ENCODE peak calls at places on chromosome 15, in ten cellular contexts. F is sigmoid colon, A is tibial nerve, W is adrenal gland, E is esophagus squamous epithelium, Z is IMR-90, R is K562, H is breast epithelium, U is testis, L is uterus. D is an unnamed sample.

GRCh38 chr15:88098317-88098716 is 158.2 kb downstream of the NTRK3 start:
- DNase-seq in E (no peak), F (no peak), U (no peak), W (no peak), L (no peak), R (no peak), A (no peak), H (no peak), Z (no peak), D (no peak)

GRCh38 chr15:85149460-85150129 is 167.9 kb downstream of the PDE8A start:
- DNase-seq in R (no peak), E (no peak), H (no peak), A (no peak), Z (no peak), F (no peak), L (no peak), W (no peak), U (no peak), D (no peak)

GRCh38 chr15:99157456-99157855 is 52.6 kb downstream of the SYNM start:
- DNase-seq in R (no peak), E (no peak), W (no peak), Z (peak), F (no peak), L (no peak), U (no peak), A (no peak), H (no peak), D (no peak)

GRCh38 chr15:87572381-87572780 is 684.2 kb downstream of the NTRK3 start:
- DNase-seq in U (no peak), R (no peak), L (no peak), H (no peak), F (no peak), E (no peak), W (no peak), Z (no peak), A (no peak), D (no peak)

GRCh38 chr15:96338772-96339661 is 8.5 kb downstream of the NR2F2 start:
- DNase-seq in H (no peak), Z (no peak), U (no peak), E (no peak), L (no peak), W (no peak), F (no peak), A (no peak), R (no peak), D (no peak)

GRCh38 chr15:64072812-64073211 is 20.8 kb downstream of the CIAO2A start:
- DNase-seq in H (no peak), E (no peak), F (no peak), L (no peak), W (peak), U (peak), R (peak), A (no peak), Z (no peak), D (no peak)

GRCh38 chr15:61871926-61872522 is 188.2 kb downstream of the VPS13C start:
- DNase-seq in U (no peak), H (no peak), R (peak), F (no peak), L (no peak), Z (peak), E (no peak), W (no peak), A (no peak), D (no peak)

GRCh38 chr15:78726870-78727551 is 84.3 kb downstream of the ADAMTS7 start:
- DNase-seq in A (no peak), L (no peak), R (peak), U (peak), E (no peak), F (no peak), H (no peak), Z (no peak), W (peak), D (no peak)

GRCh38 chr15:58738051-58738707 is 11.3 kb downstream of the ADAM10 start:
- DNase-seq in F (no peak), W (no peak), L (no peak), E (no peak), U (no peak), Z (peak), A (no peak), R (no peak), H (no peak), D (no peak)

GRCh38 chr15:67998599-67999122 is 55.5 kb upstream of the PIAS1 start:
- DNase-seq in Z (peak), L (no peak), H (no peak), R (no peak), U (no peak), W (peak), E (no peak), A (no peak), F (no peak), D (no peak)

GRCh38 chr15:34241376-34242350 is 16.8 kb downstream of the EMC4 start:
- DNase-seq in E (no peak), A (no peak), F (no peak), Z (peak), R (peak), U (no peak), W (no peak), L (peak), H (no peak), D (no peak)

GRCh38 chr15:35023794-35024193 is 35.7 kb upstream of the ZNF770 start:
- DNase-seq in U (no peak), F (no peak), H (no peak), L (no peak), Z (no peak), A (no peak), R (no peak), W (no peak), E (no peak), D (no peak)

GRCh38 chr15:96693990-96694517 is 363.6 kb downstream of the NR2F2 start:
- DNase-seq in A (no peak), R (no peak), F (no peak), U (no peak), L (peak), Z (no peak), E (no peak), H (no peak), W (no peak), D (no peak)

GRCh38 chr15:80530737-80531365 is 126.7 kb downstream of the ARNT2 start:
- DNase-seq in L (no peak), Z (peak), R (no peak), A (no peak), H (no peak), W (no peak), E (no peak), U (no peak), F (no peak), D (no peak)

GRCh38 chr15:63852407-63852806 is 18.7 kb upstream of the HERC1 start:
- DNase-seq in H (no peak), F (no peak), W (no peak), A (no peak), Z (no peak), R (no peak), E (no peak), U (no peak), L (no peak), D (no peak)

GRCh38 chr15:42171795-42172194 is 15.4 kb upstream of the PLA2G4F start:
- DNase-seq in E (no peak), Z (no peak), W (no peak), R (no peak), A (no peak), U (no peak), F (no peak), H (no peak), L (no peak), D (no peak)

GRCh38 chr15:92810418-92811138 is 89.5 kb upstream of the CHD2 start:
- DNase-seq in H (no peak), R (peak), W (peak), F (peak), A (peak), Z (peak), U (peak), L (peak), E (no peak), D (no peak)
- TF ChIP-seq POLR2A in H (peak), R (peak), W (peak), F (peak), A (peak), Z (peak), U (no peak), L (peak), E (no peak), D (peak)

DNA sequence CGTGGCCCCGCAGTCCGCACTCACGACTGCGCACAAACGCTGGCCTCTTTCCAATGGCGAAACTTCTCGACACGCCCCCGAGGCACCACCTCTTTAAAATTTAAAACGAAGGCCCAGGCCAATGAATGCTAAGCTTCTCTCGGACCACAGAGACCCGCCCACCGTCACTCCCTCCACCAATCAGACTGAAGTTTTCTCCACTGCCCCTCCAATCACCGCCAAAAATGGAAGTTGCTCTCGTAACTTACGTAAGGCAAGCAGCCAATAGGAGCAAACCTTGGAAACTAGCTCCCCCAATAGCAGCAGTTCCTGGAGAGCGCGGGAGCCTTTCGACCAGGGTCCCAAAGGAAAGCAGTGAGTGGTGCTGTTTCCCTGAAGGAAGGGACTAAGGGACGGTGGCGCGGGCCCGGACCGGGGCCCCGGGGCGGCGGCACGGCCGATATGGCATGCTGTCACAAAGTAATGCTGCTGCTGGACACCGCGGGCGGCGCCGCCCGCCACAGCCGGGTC is at the start of gene TICRR:
- DNase-seq in E (peak), F (peak), L (peak), A (peak), H (peak), U (peak), R (peak), W (peak), Z (peak), D (peak)
- TF ChIP-seq POLR2A in E (no peak), F (no peak), L (no peak), A (no peak), H (no peak), U (no peak), R (peak), W (no peak), Z (no peak), D (peak)

GRCh38 chr15:44565387-44566169 is 28.6 kb downstream of the EIF3J start:
- DNase-seq in F (no peak), L (no peak), U (no peak), H (no peak), Z (no peak), R (no peak), W (no peak), A (no peak), E (no peak), D (no peak)
- TF ChIP-seq POLR2A in F (no peak), L (no peak), U (no peak), H (no peak), Z (no peak), R (peak), W (no peak), A (no peak), E (no peak), D (no peak)

GRCh38 chr15:40096094-40096876 is 12.4 kb downstream of the BMF start:
- DNase-seq in U (no peak), W (no peak), Z (no peak), A (no peak), L (peak), R (no peak), E (no peak), F (no peak), H (no peak), D (no peak)
- TF ChIP-seq POLR2A in U (no peak), W (no peak), Z (no peak), A (no peak), L (no peak), R (peak), E (no peak), F (no peak), H (no peak), D (no peak)